ENCODE peak calls at places on chromosomes 12 and 14, in five cellular contexts. Z is ovary, S is A549, Q is erythroblast, J is lower leg skin. L is an unnamed sample.

GRCh38 chr12:48420031-48420775 is 52.2 kb upstream of the ANP32D start:
- DNase-seq in Z (no peak), S (no peak), Q (no peak), J (no peak), L (no peak)

GRCh38 chr12:12582895-12583303 is 20.2 kb upstream of the DUSP16 start:
- DNase-seq in Z (no peak), S (peak; percentile 94), Q (no peak), J (no peak), L (no peak)

GRCh38 chr14:95355422-95355821 is 35.7 kb upstream of the CLMN start:
- DNase-seq in Z (no peak), S (no peak), Q (no peak), J (no peak), L (no peak)

GRCh38 chr14:40204441-40205175 is 772.4 kb upstream of the FBXO33 start:
- DNase-seq in Z (no peak), S (no peak), Q (no peak), J (no peak), L (no peak)

GRCh38 chr12:57658890-57659289 is 25.9 kb upstream of the B4GALNT1 start:
- DNase-seq in Z (no peak), S (no peak), Q (no peak), J (no peak), L (no peak)

GRCh38 chr12:106879612-106880011 is 76.1 kb upstream of the TMEM263 start:
- DNase-seq in Z (no peak), S (no peak), Q (peak; percentile 79), J (no peak), L (no peak)

GRCh38 chr14:26794731-26795130 is 196.9 kb upstream of the NOVA1 start:
- DNase-seq in Z (no peak), S (no peak), Q (no peak), J (no peak), L (no peak)

GRCh38 chr12:26614217-26614616 is 218.8 kb downstream of the ITPR2 start:
- DNase-seq in Z (peak; percentile 23), S (peak; percentile 49), Q (peak; percentile 53), J (no peak), L (no peak)

GRCh38 chr12:122527478-122527944 is 462 bp downstream of the KNTC1 start:
- DNase-seq in Z (no peak), S (peak; percentile 42), Q (peak; percentile 67), J (no peak), L (no peak)

GRCh38 chr12:117552971-117553370 is 191.5 kb upstream of the NOS1 start:
- DNase-seq in Z (no peak), S (no peak), Q (no peak), J (no peak), L (no peak)

GRCh38 chr14:96962337-96962736 is 165.2 kb downstream of the VRK1 start:
- DNase-seq in Z (no peak), S (no peak), Q (no peak), J (no peak), L (no peak)

GRCh38 chr14:51938137-51938536 is 51.2 kb upstream of the RTRAF start:
- DNase-seq in Z (no peak), S (no peak), Q (no peak), J (no peak), L (no peak)

GRCh38 chr14:34883954-34884353 is 8.8 kb upstream of the BAZ1A start:
- DNase-seq in Z (no peak), S (no peak), Q (no peak), J (no peak), L (no peak)

GRCh38 chr14:33188880-33189279 is 250.2 kb downstream of the NPAS3 start:
- DNase-seq in Z (no peak), S (no peak), Q (no peak), J (no peak), L (no peak)

GRCh38 chr14:68807148-68807600 is 14.3 kb upstream of the ZFP36L1 start:
- DNase-seq in Z (peak; percentile 83), S (peak; percentile 53), Q (no peak), J (peak; percentile 31), L (no peak)

GRCh38 chr12:13376627-13377373 is 180.3 kb downstream of the EMP1 start:
- DNase-seq in Z (no peak), S (peak; percentile 72), Q (no peak), J (no peak), L (no peak)

GRCh38 chr14:56979961-56980360 is 169.7 kb upstream of the OTX2 start:
- DNase-seq in Z (no peak), S (no peak), Q (no peak), J (no peak), L (no peak)

GRCh38 chr12:120540445-120540844 is 6.3 kb downstream of the RNF10 start:
- DNase-seq in Z (no peak), S (no peak), Q (peak; percentile 96), J (no peak), L (no peak)

GRCh38 chr14:100271247-100271939 is 32.4 kb downstream of the YY1 start:
- DNase-seq in Z (no peak), S (peak; percentile 39), Q (peak; percentile 33), J (no peak), L (no peak)

GRCh38 chr12:53217049-53217929 is 10.2 kb upstream of the ITGB7 start:
- DNase-seq in Z (no peak), S (peak; percentile 52), Q (no peak), J (no peak), L (no peak)

GRCh38 chr14:60724080-60724618 is at the start of gene SIX4:
- DNase-seq in Z (peak; percentile 70), S (peak; percentile 78), Q (peak; percentile 54), J (peak; percentile 30), L (peak; percentile 62)

GRCh38 chr14:103552011-103552797 is 10.3 kb downstream of the BAG5 start:
- DNase-seq in Z (no peak), S (no peak), Q (no peak), J (peak; percentile 59), L (peak; percentile 70)

DNA sequence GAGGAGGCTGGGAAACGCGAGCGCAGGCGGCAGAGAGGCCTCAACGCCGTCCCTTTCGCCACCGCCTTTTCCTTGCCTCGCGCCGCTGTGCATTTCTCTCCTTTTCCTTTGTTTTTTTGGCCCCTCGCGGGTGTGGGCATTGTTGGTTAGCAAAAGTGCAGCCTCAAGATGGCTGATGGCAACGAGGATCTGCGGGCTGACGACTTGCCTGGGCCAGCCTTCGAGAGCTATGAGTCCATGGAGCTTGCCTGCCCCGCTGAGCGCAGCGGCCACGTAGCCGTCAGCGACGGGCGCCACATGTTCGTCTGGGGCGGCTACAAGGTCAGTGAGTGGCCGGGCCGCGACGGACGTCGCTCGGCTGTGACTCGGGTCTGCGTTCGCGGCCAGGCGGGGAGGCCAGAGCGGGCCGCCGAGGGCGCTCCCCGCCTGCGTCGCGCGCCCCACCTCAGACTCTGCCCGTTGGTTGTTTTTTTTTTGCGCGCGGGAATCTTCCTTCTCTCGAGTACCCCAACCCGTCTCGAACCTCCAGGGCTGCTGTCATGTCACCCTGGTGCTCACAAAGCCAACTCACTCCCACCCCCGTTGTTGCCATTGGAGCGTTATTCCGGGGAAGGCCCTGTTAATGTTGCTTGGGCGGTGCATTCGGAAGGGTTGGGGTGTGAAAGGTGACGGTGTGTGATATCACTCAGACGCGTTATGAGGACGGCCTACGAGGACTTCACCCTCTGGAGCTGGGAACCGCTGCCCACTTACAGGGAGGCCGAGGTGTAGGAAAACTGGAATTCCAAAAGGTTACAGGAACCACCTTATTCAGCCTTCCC is 558 bp downstream of the KLHDC2 start:
- DNase-seq in Z (peak; percentile 29), S (peak; percentile 81), Q (peak; percentile 91), J (peak; percentile 70), L (peak; percentile 28)
- TF ChIP-seq POLR2A in Z (no peak), S (peak; percentile 8), Q (peak; percentile 84), J (no peak), L (no peak)

DNA sequence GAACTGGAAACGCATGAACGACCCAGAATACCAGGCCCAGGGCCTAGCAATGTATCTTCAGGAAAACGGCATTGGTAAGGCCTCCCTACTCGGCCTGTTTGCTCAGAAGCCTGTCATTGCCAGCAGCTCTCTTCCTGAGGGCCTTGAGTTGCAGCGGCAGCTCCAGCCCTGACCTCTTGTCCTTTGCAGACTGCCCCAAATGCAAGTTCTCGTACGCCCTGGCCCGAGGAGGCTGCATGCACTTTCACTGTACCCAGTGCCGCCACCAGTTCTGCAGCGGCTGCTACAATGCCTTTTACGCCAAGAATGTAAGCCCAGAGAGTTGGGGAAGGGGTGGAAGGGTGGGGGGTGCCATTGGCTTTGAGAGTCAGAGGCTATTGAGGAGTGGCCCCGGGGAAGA is 3.7 kb upstream of the IRF9 start:
- DNase-seq in Z (no peak), S (no peak), Q (no peak), J (no peak), L (no peak)
- TF ChIP-seq POLR2A in Z (no peak), S (no peak), Q (no peak), J (no peak), L (no peak)

GRCh38 chr12:54932691-54933090 is 51.9 kb downstream of the TESPA1 start:
- DNase-seq in Z (no peak), S (peak; percentile 7), Q (peak; percentile 25), J (no peak), L (no peak)
- TF ChIP-seq POLR2A in Z (no peak), S (no peak), Q (no peak), J (no peak), L (no peak)

GRCh38 chr12:18148961-18149360 is 59.0 kb upstream of the RERGL start:
- DNase-seq in Z (no peak), S (no peak), Q (no peak), J (no peak), L (no peak)
- TF ChIP-seq POLR2A in Z (no peak), S (no peak), Q (no peak), J (no peak), L (no peak)

DNA sequence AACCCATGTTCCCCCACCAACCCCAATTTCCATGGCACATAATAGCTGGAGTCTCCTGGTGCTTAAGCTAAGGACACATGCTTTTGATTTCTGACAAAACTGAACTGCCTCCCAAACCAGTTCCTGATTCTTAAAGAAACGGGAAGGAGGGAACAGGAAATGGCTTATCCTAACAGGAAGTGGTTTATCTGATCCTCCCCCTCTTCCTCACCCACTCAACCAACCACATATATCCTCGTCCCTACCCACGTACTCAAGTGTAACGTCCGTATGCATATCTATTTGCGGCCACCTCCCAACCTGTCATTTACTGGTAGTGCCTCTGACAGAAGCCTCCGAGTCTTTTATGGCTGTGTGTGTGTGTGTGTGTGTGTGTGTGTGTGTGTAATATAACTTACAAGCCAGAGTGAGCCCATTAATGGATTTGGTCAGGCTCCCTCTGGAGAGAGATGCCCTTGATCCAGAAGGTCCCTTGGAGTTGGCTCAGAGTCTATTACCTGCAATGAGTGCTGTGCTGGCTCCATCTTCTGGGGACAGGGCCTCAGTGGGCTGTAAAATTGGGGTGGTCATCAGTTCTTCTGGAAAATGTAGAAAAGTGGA is 7.7 kb downstream of the DAZAP2 start:
- DNase-seq in Z (no peak), S (no peak), Q (peak; percentile 63), J (no peak), L (no peak)
- TF ChIP-seq POLR2A in Z (no peak), S (no peak), Q (peak; percentile 17), J (no peak), L (no peak)

GRCh38 chr12:10358969-10359368 is 30.9 kb downstream of the KLRK1 start:
- DNase-seq in Z (no peak), S (no peak), Q (no peak), J (no peak), L (no peak)
- TF ChIP-seq POLR2A in Z (no peak), S (no peak), Q (no peak), J (no peak), L (no peak)

GRCh38 chr12:27966870-27967269 is 5.7 kb downstream of the PTHLH start:
- DNase-seq in Z (no peak), S (peak; percentile 91), Q (peak; percentile 12), J (no peak), L (peak; percentile 77)
- TF ChIP-seq POLR2A in Z (no peak), S (no peak), Q (no peak), J (no peak), L (no peak)